ENCODE peak calls at places on chromosomes 1 and 21, in eight cellular contexts. One of them, this sample, is unnamed.

GRCh38 chr1:219574484-219575087 is 38.3 kb downstream of the ZC3H11B start:
- DNase-seq in psoas muscle: no peak
- DNase-seq in transverse colon: no peak
- DNase-seq in adrenal gland: no peak
- DNase-seq in breast epithelium: no peak
- DNase-seq in HFF-Myc: no peak
- DNase-seq in thoracic aorta: no peak
- DNase-seq in DND-41: no peak
- DNase-seq in this sample: no peak

GRCh38 chr21:44331650-44332306 is 7.4 kb downstream of the CFAP410 start:
- DNase-seq in psoas muscle: no peak
- DNase-seq in transverse colon: no peak
- DNase-seq in adrenal gland: no peak
- DNase-seq in breast epithelium: no peak
- DNase-seq in HFF-Myc: peak
- DNase-seq in thoracic aorta: no peak
- DNase-seq in DND-41: no peak
- DNase-seq in this sample: no peak

GRCh38 chr1:71093938-71094337 is 13.1 kb upstream of the ZRANB2 start:
- DNase-seq in psoas muscle: no peak
- DNase-seq in transverse colon: no peak
- DNase-seq in adrenal gland: no peak
- DNase-seq in breast epithelium: no peak
- DNase-seq in HFF-Myc: no peak
- DNase-seq in thoracic aorta: no peak
- DNase-seq in DND-41: no peak
- DNase-seq in this sample: no peak

GRCh38 chr21:16570856-16571255 is 841.1 kb downstream of the USP25 start:
- DNase-seq in psoas muscle: no peak
- DNase-seq in transverse colon: no peak
- DNase-seq in adrenal gland: no peak
- DNase-seq in breast epithelium: no peak
- DNase-seq in HFF-Myc: no peak
- DNase-seq in thoracic aorta: no peak
- DNase-seq in DND-41: no peak
- DNase-seq in this sample: no peak

GRCh38 chr1:162055062-162055461 is 14.4 kb upstream of the NOS1AP start:
- DNase-seq in psoas muscle: no peak
- DNase-seq in transverse colon: no peak
- DNase-seq in adrenal gland: no peak
- DNase-seq in breast epithelium: no peak
- DNase-seq in HFF-Myc: peak
- DNase-seq in thoracic aorta: no peak
- DNase-seq in DND-41: no peak
- DNase-seq in this sample: no peak

GRCh38 chr21:42705346-42705745 is 51.9 kb downstream of the PDE9A start:
- DNase-seq in psoas muscle: no peak
- DNase-seq in transverse colon: no peak
- DNase-seq in adrenal gland: no peak
- DNase-seq in breast epithelium: no peak
- DNase-seq in HFF-Myc: no peak
- DNase-seq in thoracic aorta: no peak
- DNase-seq in DND-41: no peak
- DNase-seq in this sample: no peak

GRCh38 chr1:219757890-219758289 is 145.0 kb upstream of the ZC3H11B start:
- DNase-seq in psoas muscle: no peak
- DNase-seq in transverse colon: no peak
- DNase-seq in adrenal gland: peak
- DNase-seq in breast epithelium: no peak
- DNase-seq in HFF-Myc: peak
- DNase-seq in thoracic aorta: no peak
- DNase-seq in DND-41: no peak
- DNase-seq in this sample: no peak

GRCh38 chr1:17167783-17168479 is 37.0 kb upstream of the PADI1 start:
- DNase-seq in psoas muscle: no peak
- DNase-seq in transverse colon: no peak
- DNase-seq in adrenal gland: peak
- DNase-seq in breast epithelium: peak
- DNase-seq in HFF-Myc: no peak
- DNase-seq in thoracic aorta: no peak
- DNase-seq in DND-41: no peak
- DNase-seq in this sample: no peak

GRCh38 chr1:6691507-6691906 is 10.1 kb downstream of the DNAJC11 start:
- DNase-seq in psoas muscle: no peak
- DNase-seq in transverse colon: no peak
- DNase-seq in adrenal gland: no peak
- DNase-seq in breast epithelium: no peak
- DNase-seq in HFF-Myc: no peak
- DNase-seq in thoracic aorta: no peak
- DNase-seq in DND-41: no peak
- DNase-seq in this sample: no peak

GRCh38 chr1:186927884-186928283 is 99.1 kb downstream of the PLA2G4A start:
- DNase-seq in psoas muscle: no peak
- DNase-seq in transverse colon: no peak
- DNase-seq in adrenal gland: no peak
- DNase-seq in breast epithelium: no peak
- DNase-seq in HFF-Myc: no peak
- DNase-seq in thoracic aorta: no peak
- DNase-seq in DND-41: no peak
- DNase-seq in this sample: no peak

GRCh38 chr1:186923434-186923833 is 94.7 kb downstream of the PLA2G4A start:
- DNase-seq in psoas muscle: no peak
- DNase-seq in transverse colon: no peak
- DNase-seq in adrenal gland: no peak
- DNase-seq in breast epithelium: no peak
- DNase-seq in HFF-Myc: no peak
- DNase-seq in thoracic aorta: no peak
- DNase-seq in DND-41: no peak
- DNase-seq in this sample: peak

GRCh38 chr1:186930248-186930647 is 101.5 kb downstream of the PLA2G4A start:
- DNase-seq in psoas muscle: no peak
- DNase-seq in transverse colon: no peak
- DNase-seq in adrenal gland: no peak
- DNase-seq in breast epithelium: no peak
- DNase-seq in HFF-Myc: no peak
- DNase-seq in thoracic aorta: no peak
- DNase-seq in DND-41: no peak
- DNase-seq in this sample: no peak

DNA sequence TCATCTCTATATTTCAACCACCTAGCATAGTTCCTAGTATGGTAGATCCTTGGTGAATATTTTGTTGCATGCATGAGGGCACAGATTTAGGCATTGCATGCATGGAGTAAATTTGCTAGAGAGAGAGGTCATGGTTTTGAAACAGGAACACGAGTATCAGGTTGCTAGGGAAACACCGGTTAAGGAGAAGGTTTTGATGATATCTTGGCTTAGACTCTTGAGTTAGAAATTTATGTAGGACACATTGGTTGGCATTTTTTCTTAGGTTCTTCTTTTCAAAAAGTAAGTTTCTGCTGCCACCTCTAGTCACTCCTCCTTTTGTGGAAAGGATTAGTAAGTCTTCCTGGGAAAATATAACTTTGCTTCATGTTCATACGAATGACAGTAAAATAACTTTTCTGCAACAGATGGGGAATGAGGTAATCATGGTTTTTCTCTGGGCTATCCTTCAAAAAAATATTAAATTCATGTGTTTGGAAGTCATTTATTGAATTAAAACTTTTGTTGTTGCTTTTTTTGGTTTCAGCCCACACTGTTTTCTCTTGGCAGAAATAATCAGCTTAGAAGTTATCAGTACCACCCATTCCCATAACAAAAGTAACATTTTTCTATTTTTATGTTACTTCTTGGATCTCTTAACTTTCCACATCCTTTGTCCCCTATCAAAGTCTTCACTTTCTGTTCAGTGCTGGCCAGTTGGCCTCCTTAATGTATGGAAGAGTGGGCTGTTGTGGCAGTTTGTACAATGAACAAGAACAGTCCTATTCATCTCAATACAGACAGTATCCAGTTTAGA is 97.3 kb downstream of the PLA2G4A start:
- DNase-seq in psoas muscle: no peak
- DNase-seq in transverse colon: no peak
- DNase-seq in adrenal gland: no peak
- DNase-seq in breast epithelium: no peak
- DNase-seq in HFF-Myc: peak
- DNase-seq in thoracic aorta: no peak
- DNase-seq in DND-41: no peak
- DNase-seq in this sample: no peak
- TF ChIP-seq CTCF in psoas muscle: no peak
- TF ChIP-seq CTCF in transverse colon: no peak
- TF ChIP-seq CTCF in adrenal gland: no peak
- TF ChIP-seq CTCF in breast epithelium: no peak
- TF ChIP-seq CTCF in HFF-Myc: no peak
- TF ChIP-seq CTCF in thoracic aorta: no peak
- TF ChIP-seq CTCF in DND-41: no peak
- TF ChIP-seq CTCF in this sample: no peak

GRCh38 chr1:20555758-20556120 is 3.4 kb downstream of the FAM43B start:
- DNase-seq in psoas muscle: no peak
- DNase-seq in transverse colon: no peak
- DNase-seq in adrenal gland: no peak
- DNase-seq in breast epithelium: no peak
- DNase-seq in HFF-Myc: no peak
- DNase-seq in thoracic aorta: no peak
- DNase-seq in DND-41: no peak
- DNase-seq in this sample: no peak

GRCh38 chr1:20551161-20551560 is 1.2 kb upstream of the FAM43B start:
- DNase-seq in psoas muscle: no peak
- DNase-seq in transverse colon: no peak
- DNase-seq in adrenal gland: peak
- DNase-seq in breast epithelium: no peak
- DNase-seq in HFF-Myc: no peak
- DNase-seq in thoracic aorta: no peak
- DNase-seq in DND-41: no peak
- DNase-seq in this sample: no peak

GRCh38 chr1:20555025-20555757 is 2.8 kb downstream of the FAM43B start:
- DNase-seq in psoas muscle: no peak
- DNase-seq in transverse colon: no peak
- DNase-seq in adrenal gland: peak
- DNase-seq in breast epithelium: peak
- DNase-seq in HFF-Myc: no peak
- DNase-seq in thoracic aorta: no peak
- DNase-seq in DND-41: no peak
- DNase-seq in this sample: no peak

GRCh38 chr1:20552728-20553571 is 577 bp downstream of the FAM43B start:
- DNase-seq in psoas muscle: peak
- DNase-seq in transverse colon: no peak
- DNase-seq in adrenal gland: no peak
- DNase-seq in breast epithelium: no peak
- DNase-seq in HFF-Myc: no peak
- DNase-seq in thoracic aorta: no peak
- DNase-seq in DND-41: no peak
- DNase-seq in this sample: no peak

GRCh38 chr1:20551945-20552727 is at the start of gene FAM43B:
- DNase-seq in psoas muscle: peak
- DNase-seq in transverse colon: peak
- DNase-seq in adrenal gland: peak
- DNase-seq in breast epithelium: no peak
- DNase-seq in HFF-Myc: no peak
- DNase-seq in thoracic aorta: no peak
- DNase-seq in DND-41: no peak
- DNase-seq in this sample: no peak
- H3K4me3 ChIP-seq in psoas muscle: peak
- H3K4me3 ChIP-seq in transverse colon: peak
- H3K4me3 ChIP-seq in adrenal gland: peak
- H3K4me3 ChIP-seq in breast epithelium: peak
- H3K4me3 ChIP-seq in HFF-Myc: peak
- H3K4me3 ChIP-seq in thoracic aorta: peak
- H3K4me3 ChIP-seq in DND-41: no peak
- H3K4me3 ChIP-seq in this sample: no peak

DNA sequence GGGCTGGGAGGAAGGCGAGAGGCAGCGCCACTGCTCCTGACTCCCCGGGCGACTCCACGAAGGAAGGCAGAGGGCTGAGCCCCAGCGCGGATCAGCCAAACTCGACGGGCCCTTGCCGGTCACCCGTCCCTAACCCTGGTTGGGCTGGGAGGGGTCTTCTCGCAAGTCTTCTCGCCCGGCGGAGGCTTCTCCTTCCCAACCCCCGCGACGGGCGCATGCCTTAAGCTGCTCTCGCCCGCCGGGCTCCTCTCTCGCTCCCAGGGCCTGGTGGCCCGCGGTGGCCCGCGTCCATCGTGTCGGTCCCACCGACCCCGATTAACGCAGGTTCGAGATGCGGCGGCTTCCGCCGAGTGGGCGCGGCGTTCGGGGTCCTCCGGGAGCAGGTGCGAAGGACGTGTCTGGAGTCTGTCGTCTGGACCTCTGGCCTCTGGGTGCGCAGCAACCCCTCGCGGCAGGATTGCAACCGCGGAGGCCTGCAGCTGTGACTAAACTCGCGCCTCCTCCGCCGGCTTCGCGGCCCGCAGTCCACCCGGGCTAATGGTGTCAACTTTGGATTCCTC is 29.0 kb upstream of the PPM1J start:
- DNase-seq in psoas muscle: no peak
- DNase-seq in transverse colon: peak
- DNase-seq in adrenal gland: no peak
- DNase-seq in breast epithelium: no peak
- DNase-seq in HFF-Myc: no peak
- DNase-seq in thoracic aorta: no peak
- DNase-seq in DND-41: no peak
- DNase-seq in this sample: no peak
- TF ChIP-seq CTCF in psoas muscle: peak
- TF ChIP-seq CTCF in transverse colon: no peak
- TF ChIP-seq CTCF in adrenal gland: no peak
- TF ChIP-seq CTCF in breast epithelium: no peak
- TF ChIP-seq CTCF in HFF-Myc: peak
- TF ChIP-seq CTCF in thoracic aorta: peak
- TF ChIP-seq CTCF in DND-41: no peak
- TF ChIP-seq CTCF in this sample: no peak

DNA sequence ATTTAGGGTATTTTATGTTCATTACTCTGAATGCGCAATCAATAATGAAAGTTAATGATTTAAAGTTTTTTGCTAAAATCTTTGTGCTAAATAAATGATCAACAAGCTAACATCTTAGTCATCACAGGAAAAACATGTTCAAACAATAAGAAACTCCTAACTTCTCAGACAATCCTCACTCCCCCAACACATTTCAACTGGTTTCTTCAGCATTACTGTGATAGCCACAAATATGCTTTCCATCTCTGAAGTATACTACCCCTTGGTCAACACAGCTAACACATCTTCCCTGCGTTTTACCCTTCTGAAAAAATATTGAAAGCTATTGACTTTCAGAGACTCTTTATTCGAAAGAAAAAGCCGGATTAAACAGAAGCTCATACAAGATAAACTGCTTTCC is 85.8 kb downstream of the ZNF644 start:
- DNase-seq in psoas muscle: no peak
- DNase-seq in transverse colon: no peak
- DNase-seq in adrenal gland: no peak
- DNase-seq in breast epithelium: no peak
- DNase-seq in HFF-Myc: no peak
- DNase-seq in thoracic aorta: no peak
- DNase-seq in DND-41: no peak
- DNase-seq in this sample: no peak
- H3K4me3 ChIP-seq in psoas muscle: no peak
- H3K4me3 ChIP-seq in transverse colon: no peak
- H3K4me3 ChIP-seq in adrenal gland: no peak
- H3K4me3 ChIP-seq in breast epithelium: no peak
- H3K4me3 ChIP-seq in HFF-Myc: no peak
- H3K4me3 ChIP-seq in thoracic aorta: no peak
- H3K4me3 ChIP-seq in DND-41: no peak
- H3K4me3 ChIP-seq in this sample: no peak

This sample was measured in HL-60.